ENCODE peak calls at places on chromosomes 2 and 18, in nine cellular contexts. K is memory B cell; B is cardiac fibroblast; Z is left kidney; P is GM12878; G is HFF-Myc; C is stimulated activated CD4-positive, alpha-beta T cell treated with anti-CD3 and anti-CD28 coated beads, Interleukin-2, amount 100 ng/mL, for 48 hours; O is transverse colon; Q is left cardiac atrium. X is an unnamed sample.

GRCh38 chr2:150292807-150293206 is 194.7 kb downstream of the RND3 start:
- DNase-seq in K (no peak), B (no peak), Z (peak), P (no peak), G (no peak), C (no peak), O (no peak), Q (no peak), X (no peak)

GRCh38 chr2:68423966-68424650 is 43.0 kb downstream of the FBXO48 start:
- DNase-seq in K (peak), B (no peak), Z (no peak), P (peak), G (no peak), C (no peak), O (no peak), Q (no peak), X (no peak)

GRCh38 chr2:65228249-65228750 is 669 bp downstream of the ACTR2 start:
- DNase-seq in K (peak), B (peak), Z (peak), P (peak), G (no peak), C (no peak), O (no peak), Q (no peak), X (peak)

GRCh38 chr2:25788457-25788856 is 89.8 kb downstream of the ASXL2 start:
- DNase-seq in K (no peak), B (no peak), Z (no peak), P (no peak), G (no peak), C (no peak), O (no peak), Q (no peak), X (no peak)

GRCh38 chr2:224155896-224156295 is 116.8 kb upstream of the SERPINE2 start:
- DNase-seq in K (no peak), B (peak), Z (no peak), P (no peak), G (no peak), C (no peak), O (no peak), Q (no peak), X (peak)

GRCh38 chr18:77714716-77715115 is 465.1 kb downstream of the GALR1 start:
- DNase-seq in K (no peak), B (no peak), Z (no peak), P (no peak), G (no peak), C (no peak), O (no peak), Q (no peak), X (no peak)

GRCh38 chr2:58702302-58702696 is 461.2 kb upstream of the FANCL start:
- DNase-seq in K (no peak), B (no peak), Z (peak), P (no peak), G (no peak), C (no peak), O (no peak), Q (no peak), X (peak)

GRCh38 chr18:13136689-13137040 is 81.9 kb upstream of the LDLRAD4 start:
- DNase-seq in K (peak), B (no peak), Z (peak), P (no peak), G (no peak), C (no peak), O (peak), Q (no peak), X (no peak)

GRCh38 chr18:65035701-65036100 is 715.1 kb upstream of the CDH7 start:
- DNase-seq in K (no peak), B (no peak), Z (no peak), P (no peak), G (no peak), C (no peak), O (no peak), Q (no peak), X (no peak)

GRCh38 chr2:238586931-238587775 is 160.4 kb downstream of the ASB1 start:
- DNase-seq in K (no peak), B (no peak), Z (no peak), P (no peak), G (no peak), C (no peak), O (no peak), Q (no peak), X (peak)

GRCh38 chr2:112150851-112151250 is 12.7 kb downstream of the FBLN7 start:
- DNase-seq in K (no peak), B (no peak), Z (no peak), P (no peak), G (no peak), C (no peak), O (no peak), Q (no peak), X (no peak)

GRCh38 chr2:77862120-77862519 is 339.9 kb upstream of the LRRTM4 start:
- DNase-seq in K (no peak), B (no peak), Z (no peak), P (no peak), G (no peak), C (no peak), O (no peak), Q (no peak), X (peak)

GRCh38 chr18:74367905-74368304 is 52.3 kb downstream of the C18orf63 start:
- DNase-seq in K (no peak), B (no peak), Z (no peak), P (no peak), G (no peak), C (no peak), O (no peak), Q (no peak), X (no peak)

GRCh38 chr2:172105715-172106124 is 3.0 kb upstream of the DLX2 start:
- DNase-seq in K (no peak), B (no peak), Z (no peak), P (no peak), G (no peak), C (no peak), O (no peak), Q (no peak), X (peak)

GRCh38 chr2:164371916-164372315 is 249.4 kb downstream of the GRB14 start:
- DNase-seq in K (no peak), B (no peak), Z (no peak), P (no peak), G (no peak), C (no peak), O (no peak), Q (no peak), X (no peak)

X was measured in mesendoderm.